ENCODE peak calls at places on chromosome 5, in four cellular contexts. R, F, Y and M are unnamed samples. For H3K9me3, the result is how much of the 10 kb centered on the place peaks cover.

GRCh38 chr5:80141681-80142080 is 106.5 kb downstream of the THBS4 start:
- DNase-seq in R (no peak), F (no peak), Y (no peak), M (no peak)

GRCh38 chr5:176133289-176133870 is 104.8 kb upstream of the SIMC1 start:
- DNase-seq in R (no peak), F (no peak), Y (no peak), M (no peak)

GRCh38 chr5:149152317-149152746 is 11.0 kb downstream of the ABLIM3 start:
- DNase-seq in R (no peak), F (peak), Y (no peak), M (no peak)

GRCh38 chr5:76766746-76767145 is 50.8 kb downstream of the F2R start:
- DNase-seq in R (peak), F (peak), Y (no peak), M (no peak)

GRCh38 chr5:68303038-68303738 is 87.6 kb downstream of the PIK3R1 start:
- DNase-seq in R (peak), F (no peak), Y (no peak), M (no peak)

GRCh38 chr5:157530226-157530972 is 45.2 kb downstream of the ADAM19 start:
- DNase-seq in R (no peak), F (no peak), Y (no peak), M (peak)

GRCh38 chr5:100623719-100624118 is 88.5 kb downstream of the FAM174A start:
- DNase-seq in R (peak), F (peak), Y (no peak), M (no peak)

GRCh38 chr5:139190125-139190524 is 8.0 kb downstream of the SIL1 start:
- DNase-seq in R (no peak), F (no peak), Y (no peak), M (no peak)

GRCh38 chr5:159695741-159696294 is 220.5 kb upstream of the ADRA1B start:
- DNase-seq in R (no peak), F (no peak), Y (no peak), M (no peak)

GRCh38 chr5:180180846-180181245 is 28.2 kb downstream of the RASGEF1C start:
- DNase-seq in R (no peak), F (no peak), Y (no peak), M (no peak)

GRCh38 chr5:2877520-2877919 is 126.0 kb upstream of the IRX2 start:
- DNase-seq in R (no peak), F (no peak), Y (no peak), M (no peak)

GRCh38 chr5:74612059-74612458 is 28.5 kb downstream of the ENC1 start:
- DNase-seq in R (no peak), F (no peak), Y (no peak), M (no peak)

DNA sequence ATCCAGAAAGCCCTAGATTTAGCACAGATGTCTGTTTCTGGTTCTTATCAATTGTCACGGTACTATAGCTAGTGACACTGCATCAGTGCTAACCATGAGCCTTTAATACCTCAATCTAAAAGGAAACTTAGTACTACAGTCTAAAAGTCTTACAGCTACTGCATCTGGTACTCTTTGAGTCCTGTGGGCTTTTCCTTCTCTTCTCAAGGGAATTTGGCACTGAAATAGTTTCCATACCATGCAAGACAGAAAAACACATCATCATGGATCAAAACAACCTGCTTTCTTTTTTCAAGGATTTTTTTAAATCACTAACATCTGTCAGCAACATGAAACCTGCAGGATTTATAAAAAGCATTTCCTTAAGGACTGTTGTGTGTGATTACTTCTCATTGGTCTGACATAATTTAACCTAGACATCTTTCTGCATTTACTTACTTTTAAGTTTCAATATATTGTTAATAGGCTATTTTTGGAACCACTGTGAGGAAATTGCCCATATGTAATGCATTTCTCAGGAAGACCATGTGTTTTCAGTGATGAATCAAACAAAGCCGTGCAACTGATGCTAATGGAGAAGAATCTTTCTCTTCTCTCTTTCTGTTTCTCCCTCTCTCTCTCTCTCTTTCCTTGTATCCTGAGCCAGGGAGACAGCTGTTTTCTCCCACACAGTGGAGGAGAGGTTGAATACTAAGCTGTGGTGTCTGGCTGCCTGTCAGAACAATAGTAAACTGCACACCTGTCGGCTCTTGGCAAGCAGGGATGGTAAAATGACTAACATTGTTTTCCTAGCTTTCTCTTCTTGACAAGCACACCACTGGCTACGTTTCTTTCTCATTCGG is 273.4 kb downstream of the CSNK1G3 start:
- DNase-seq in R (peak), F (peak), Y (no peak), M (no peak)
- H3K4me3 ChIP-seq in R (no peak), F (no peak), Y (no peak), M (no peak)

GRCh38 chr5:150931368-150931965 is 26.7 kb upstream of the ZNF300 start:
- DNase-seq in R (no peak), F (no peak), Y (no peak), M (no peak)
- H3K9me3 ChIP-seq in R (under half), F (under half), Y (half or more), M (half or more)

DNA sequence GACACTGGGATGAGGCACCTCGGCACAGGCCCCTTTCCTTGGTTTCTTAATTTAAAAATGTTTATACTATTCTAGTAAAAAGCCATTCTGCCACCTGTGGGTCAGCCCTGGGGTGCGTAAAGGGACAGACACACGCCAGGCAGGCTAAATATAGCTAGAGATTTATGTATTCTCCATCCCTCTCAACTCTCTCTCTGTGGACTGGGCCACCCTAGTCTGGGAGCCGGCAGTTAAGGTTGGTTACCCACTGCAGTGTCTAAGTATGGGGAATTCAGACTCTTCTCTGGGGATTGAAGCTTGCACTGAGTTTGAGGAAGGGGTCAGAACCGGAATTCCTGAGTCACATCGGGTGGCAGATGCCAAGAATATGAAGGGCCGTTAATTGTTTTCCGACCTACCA is 1.9 kb downstream of the NEURL1B start:
- DNase-seq in R (no peak), F (no peak), Y (no peak), M (no peak)
- H3K4me3 ChIP-seq in R (no peak), F (no peak), Y (peak), M (peak)

GRCh38 chr5:94347130-94347529 is 271.3 kb downstream of the KIAA0825 start:
- DNase-seq in R (no peak), F (no peak), Y (peak), M (no peak)
- H3K9me3 ChIP-seq in R (under half), F (under half), Y (under half), M (under half)

DNA sequence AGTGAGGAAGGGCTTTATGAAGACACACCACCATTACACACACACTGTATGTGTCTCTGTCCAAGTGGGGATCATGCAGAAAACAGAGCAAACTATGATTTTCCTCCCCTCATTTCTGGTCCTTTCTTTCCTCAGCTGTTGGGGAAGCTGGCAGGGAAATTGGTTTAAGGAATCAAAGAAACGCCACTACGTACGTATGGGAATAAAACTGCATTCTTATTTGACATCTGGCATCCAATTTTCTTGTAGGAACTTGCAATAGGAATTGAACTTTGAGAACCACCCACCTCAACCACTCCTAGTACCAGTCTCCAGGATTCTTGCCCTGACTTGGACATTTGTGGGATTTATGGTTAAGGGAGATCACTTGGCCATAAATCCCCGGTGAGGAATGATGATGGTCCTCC is 125.8 kb downstream of the PDE4D start:
- DNase-seq in R (peak), F (peak), Y (no peak), M (no peak)
- H3K4me3 ChIP-seq in R (peak), F (peak), Y (peak), M (peak)